ENCODE peak calls at places on chromosomes 11 and 22, in six cellular contexts. K is body of pancreas, Z is A673, T is right atrium auricular region, D is PC-9, X is suprapubic skin. C is an unnamed sample.

GRCh38 chr11:46279393-46280099 is 2.1 kb downstream of the CREB3L1 start:
- DNase-seq in K (peak; percentile 37), Z (peak; percentile 81), T (peak; percentile 73), D (no peak), X (no peak), C (no peak)

GRCh38 chr22:40263191-40263590 is 83.1 kb upstream of the ADSL start:
- DNase-seq in K (no peak), Z (peak; percentile 34), T (peak; percentile 71), D (no peak), X (no peak), C (no peak)

GRCh38 chr22:37553725-37554124 is 6.6 kb upstream of the CDC42EP1 start:
- DNase-seq in K (no peak), Z (no peak), T (no peak), D (no peak), X (no peak), C (no peak)

GRCh38 chr11:35619754-35620640 is 1.7 kb downstream of the FJX1 start:
- DNase-seq in K (no peak), Z (peak; percentile 87), T (no peak), D (peak; percentile 70), X (no peak), C (peak; percentile 60)

GRCh38 chr11:12693485-12694181 is 19.4 kb downstream of the TEAD1 start:
- DNase-seq in K (peak; percentile 38), Z (peak; percentile 97), T (peak; percentile 73), D (peak; percentile 92), X (no peak), C (no peak)

GRCh38 chr11:38191101-38191500 is 1593.1 kb upstream of the RAG2 start:
- DNase-seq in K (no peak), Z (peak; percentile 56), T (no peak), D (no peak), X (no peak), C (no peak)

GRCh38 chr11:93993747-93994146 is 27.4 kb upstream of the HEPHL1 start:
- DNase-seq in K (no peak), Z (no peak), T (no peak), D (no peak), X (no peak), C (no peak)

GRCh38 chr11:22666700-22667439 is 459 bp downstream of the GAS2 start:
- DNase-seq in K (peak; percentile 72), Z (peak; percentile 33), T (no peak), D (no peak), X (no peak), C (peak; percentile 73)

GRCh38 chr22:36922097-36922608 is 8.7 kb downstream of the CSF2RB start:
- DNase-seq in K (no peak), Z (no peak), T (peak; percentile 36), D (no peak), X (no peak), C (no peak)

GRCh38 chr22:37609240-37610152 is 862 bp downstream of the GGA1 start:
- DNase-seq in K (no peak), Z (peak; percentile 55), T (no peak), D (peak; percentile 34), X (no peak), C (no peak)

GRCh38 chr11:78797559-78797958 is 222.9 kb upstream of the NARS2 start:
- DNase-seq in K (no peak), Z (no peak), T (no peak), D (no peak), X (no peak), C (no peak)

GRCh38 chr22:50678218-50678650 is 5.6 kb downstream of the SHANK3 start:
- DNase-seq in K (no peak), Z (no peak), T (peak; percentile 34), D (no peak), X (peak; percentile 52), C (no peak)

GRCh38 chr22:22710719-22711531 is 66.5 kb downstream of the GGTLC2 start:
- DNase-seq in K (peak; percentile 73), Z (peak; percentile 41), T (peak; percentile 58), D (no peak), X (no peak), C (peak; percentile 77)

GRCh38 chr11:90294526-90294925 is 71.7 kb upstream of the CHORDC1 start:
- DNase-seq in K (no peak), Z (no peak), T (no peak), D (no peak), X (no peak), C (no peak)

GRCh38 chr11:123173040-123173855 is 21.8 kb downstream of the CLMP start:
- DNase-seq in K (no peak), Z (peak; percentile 62), T (no peak), D (peak; percentile 76), X (no peak), C (no peak)

GRCh38 chr11:119722281-119722794 is 6.7 kb downstream of the NECTIN1 start:
- DNase-seq in K (peak; percentile 87), Z (no peak), T (no peak), D (no peak), X (no peak), C (no peak)

GRCh38 chr11:18726040-18726439 is at the start of gene IGSF22:
- DNase-seq in K (no peak), Z (peak; percentile 39), T (no peak), D (no peak), X (no peak), C (no peak)

GRCh38 chr11:67648796-67649613 is 1.5 kb downstream of the ACY3 start:
- DNase-seq in K (peak; percentile 21), Z (no peak), T (no peak), D (peak; percentile 30), X (peak; percentile 57), C (no peak)

GRCh38 chr11:13308704-13309103 is 31.1 kb downstream of the BMAL1 start:
- DNase-seq in K (no peak), Z (no peak), T (no peak), D (no peak), X (no peak), C (no peak)

GRCh38 chr11:90218606-90219005 is 4.2 kb downstream of the CHORDC1 start:
- DNase-seq in K (no peak), Z (no peak), T (no peak), D (no peak), X (no peak), C (no peak)

GRCh38 chr11:5042091-5042490 is 4.2 kb upstream of the OR52J3 start:
- DNase-seq in K (no peak), Z (no peak), T (no peak), D (no peak), X (no peak), C (no peak)

GRCh38 chr11:85310479-85310878 is 316.7 kb downstream of the DLG2 start:
- DNase-seq in K (no peak), Z (no peak), T (no peak), D (no peak), X (no peak), C (no peak)

GRCh38 chr11:14253437-14253836 is 105.5 kb downstream of the RRAS2 start:
- DNase-seq in K (no peak), Z (no peak), T (no peak), D (no peak), X (no peak), C (no peak)

GRCh38 chr11:69132301-69132670 is 23.4 kb upstream of the SMIM38 start:
- DNase-seq in K (no peak), Z (no peak), T (no peak), D (no peak), X (no peak), C (no peak)

GRCh38 chr22:49712195-49712791 is 115.4 kb downstream of the BRD1 start:
- DNase-seq in K (no peak), Z (no peak), T (no peak), D (no peak), X (no peak), C (peak; percentile 62)

GRCh38 chr11:102240502-102240901 is 76.8 kb upstream of the BIRC3 start:
- DNase-seq in K (no peak), Z (no peak), T (no peak), D (peak; percentile 41), X (no peak), C (no peak)

GRCh38 chr22:47295226-47295901 is 532.9 kb downstream of the TBC1D22A start:
- DNase-seq in K (no peak), Z (no peak), T (peak; percentile 54), D (no peak), X (no peak), C (no peak)
- H3K9me3 ChIP-seq in K (no peaks in the 10 kb centered on the region), Z (no peaks in the 10 kb centered on the region), T (no peaks in the 10 kb centered on the region), D (no peaks in the 10 kb centered on the region), X (no peaks in the 10 kb centered on the region), C (no peaks in the 10 kb centered on the region)

GRCh38 chr22:47822459-47822858 is 1060.0 kb downstream of the TBC1D22A start:
- DNase-seq in K (no peak), Z (no peak), T (no peak), D (no peak), X (no peak), C (no peak)

GRCh38 chr22:47817380-47817779 is 1054.9 kb downstream of the TBC1D22A start:
- DNase-seq in K (no peak), Z (no peak), T (no peak), D (no peak), X (no peak), C (no peak)

GRCh38 chr22:47814474-47814873 is 1052.0 kb downstream of the TBC1D22A start:
- DNase-seq in K (no peak), Z (no peak), T (no peak), D (no peak), X (no peak), C (no peak)

GRCh38 chr22:47816121-47816915 is 1053.9 kb downstream of the TBC1D22A start:
- DNase-seq in K (no peak), Z (no peak), T (no peak), D (no peak), X (no peak), C (no peak)

DNA sequence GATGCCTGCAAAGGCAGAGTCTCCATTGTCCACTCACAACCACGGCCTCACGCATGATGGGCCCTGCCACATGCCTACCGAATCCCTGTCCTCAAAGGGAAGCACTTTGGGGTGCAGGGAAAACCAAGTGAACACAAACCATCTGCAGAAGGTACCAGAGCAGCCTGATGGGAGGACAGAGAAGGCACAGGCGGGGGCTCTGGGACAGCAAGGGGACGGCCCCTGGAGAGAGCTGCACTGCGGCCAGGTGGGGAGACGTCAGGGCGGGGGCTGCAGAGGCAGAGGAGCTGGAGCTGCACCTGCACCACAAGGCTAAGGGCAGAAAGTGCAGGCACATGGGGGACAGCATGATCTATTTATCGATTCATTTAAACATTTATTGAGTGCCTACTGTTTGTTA is 1056.0 kb downstream of the TBC1D22A start:
- DNase-seq in K (no peak), Z (no peak), T (no peak), D (no peak), X (no peak), C (no peak)
- H3K9me3 ChIP-seq in K (no peaks in the 10 kb centered on the region), Z (no peaks in the 10 kb centered on the region), T (no peaks in the 10 kb centered on the region), D (no peaks in the 10 kb centered on the region), X (no peaks in the 10 kb centered on the region), C (no peaks in the 10 kb centered on the region)

GRCh38 chr22:48210812-48211211 is 1448.4 kb downstream of the TBC1D22A start:
- DNase-seq in K (no peak), Z (no peak), T (no peak), D (no peak), X (no peak), C (no peak)
- H3K9me3 ChIP-seq in K (no peaks in the 10 kb centered on the region), Z (no peaks in the 10 kb centered on the region), T (no peaks in the 10 kb centered on the region), D (no peaks in the 10 kb centered on the region), X (no peaks in the 10 kb centered on the region), C (no peaks in the 10 kb centered on the region)

GRCh38 chr22:47552024-47552423 is 789.6 kb downstream of the TBC1D22A start:
- DNase-seq in K (no peak), Z (no peak), T (peak; percentile 13), D (no peak), X (no peak), C (no peak)
- H3K9me3 ChIP-seq in K (no peaks in the 10 kb centered on the region), Z (no peaks in the 10 kb centered on the region), T (no peaks in the 10 kb centered on the region), D (peaks cover 4% of the 10 kb centered on the region), X (no peaks in the 10 kb centered on the region), C (no peaks in the 10 kb centered on the region)

C was measured in Caco-2.